ENCODE peak calls at places on chromosomes 4 and X, in seven cellular contexts. Z is A549, V is ovary, L is progenitor cell of endocrine pancreas, F is psoas muscle, R is foreskin fibroblast, H is fibroblast of pulmonary artery. C is an unnamed sample.

GRCh38 chr4:141926414-141926813 is 290.0 kb downstream of the IL15 start:
- DNase-seq in R (no peak), V (no peak), F (no peak), L (no peak), H (no peak), Z (no peak), C (no peak)

GRCh38 chr4:3827616-3828492 is 61.7 kb downstream of the ADRA2C start:
- DNase-seq in H (peak), V (peak), R (peak), L (no peak), F (peak), Z (peak), C (no peak)

GRCh38 chr4:7827566-7827965 is 112.1 kb downstream of the AFAP1 start:
- DNase-seq in R (no peak), H (no peak), F (no peak), V (no peak), L (no peak), Z (no peak), C (no peak)

GRCh38 chr4:183200453-183200852 is 101.4 kb downstream of the WWC2 start:
- DNase-seq in V (peak), L (no peak), F (peak), R (peak), Z (peak), H (peak), C (peak)

GRCh38 chr4:118389731-118390520 is 37.1 kb upstream of the PRSS12 start:
- DNase-seq in V (no peak), L (no peak), Z (no peak), H (no peak), F (no peak), R (no peak), C (no peak)

GRCh38 chr4:38842998-38843397 is 13.6 kb downstream of the TLR6 start:
- DNase-seq in R (no peak), F (no peak), L (no peak), V (no peak), Z (no peak), H (no peak), C (no peak)

GRCh38 chrX:48663241-48663640 is 20.4 kb upstream of the WAS start:
- DNase-seq in L (no peak), F (no peak), Z (no peak), R (no peak), V (no peak), H (no peak), C (no peak)

GRCh38 chr4:150784305-150784704 is 202.4 kb downstream of the MAB21L2 start:
- DNase-seq in R (no peak), V (no peak), L (no peak), H (no peak), F (no peak), Z (no peak), C (no peak)

GRCh38 chr4:54281060-54281781 is 52.1 kb downstream of the PDGFRA start:
- DNase-seq in Z (peak), R (peak), L (no peak), F (peak), H (peak), V (peak), C (peak)

GRCh38 chr4:87227704-87228560 is 7.5 kb upstream of the KLHL8 start:
- DNase-seq in H (no peak), L (no peak), R (no peak), F (no peak), V (no peak), Z (no peak), C (no peak)

GRCh38 chrX:20639115-20639514 is 372.4 kb upstream of the RPS6KA3 start:
- DNase-seq in L (no peak), H (no peak), F (no peak), V (no peak), R (no peak), Z (no peak), C (no peak)

GRCh38 chr4:111802191-111802590 is 343.1 kb upstream of the FAM241A start:
- DNase-seq in L (no peak), R (peak), V (no peak), F (no peak), Z (no peak), H (peak), C (no peak)

GRCh38 chrX:11908371-11908770 is 150.3 kb downstream of the MSL3 start:
- DNase-seq in L (no peak), V (no peak), Z (peak), H (peak), R (no peak), F (no peak), C (peak)

GRCh38 chrX:35150642-35151239 is 208.1 kb downstream of the FAM47B start:
- DNase-seq in L (no peak), Z (no peak), F (no peak), R (no peak), V (no peak), H (no peak), C (no peak)

GRCh38 chr4:110361921-110362320 is 114.0 kb upstream of the ENPEP start:
- DNase-seq in V (no peak), R (no peak), F (no peak), Z (no peak), L (no peak), H (peak), C (peak)

GRCh38 chr4:84547211-84547610 is 35.7 kb upstream of the CDS1 start:
- DNase-seq in F (no peak), H (peak), L (no peak), R (no peak), Z (no peak), V (no peak), C (no peak)

GRCh38 chr4:69760455-69760854 is at the start of gene SULT1B1:
- DNase-seq in H (peak), V (no peak), Z (no peak), F (no peak), R (peak), L (no peak), C (peak)

GRCh38 chr4:179586460-179586859 is 2144.2 kb upstream of the AGA start:
- DNase-seq in R (no peak), V (no peak), L (no peak), Z (no peak), F (no peak), H (no peak), C (peak)

GRCh38 chr4:184983660-184984356 is 34.5 kb upstream of the HELT start:
- DNase-seq in H (peak), F (peak), Z (peak), R (peak), V (peak), L (no peak), C (peak)
- TF ChIP-seq CTCF in H (peak), F (peak), Z (peak), R (peak), V (no peak), L (no peak), C (peak)

DNA sequence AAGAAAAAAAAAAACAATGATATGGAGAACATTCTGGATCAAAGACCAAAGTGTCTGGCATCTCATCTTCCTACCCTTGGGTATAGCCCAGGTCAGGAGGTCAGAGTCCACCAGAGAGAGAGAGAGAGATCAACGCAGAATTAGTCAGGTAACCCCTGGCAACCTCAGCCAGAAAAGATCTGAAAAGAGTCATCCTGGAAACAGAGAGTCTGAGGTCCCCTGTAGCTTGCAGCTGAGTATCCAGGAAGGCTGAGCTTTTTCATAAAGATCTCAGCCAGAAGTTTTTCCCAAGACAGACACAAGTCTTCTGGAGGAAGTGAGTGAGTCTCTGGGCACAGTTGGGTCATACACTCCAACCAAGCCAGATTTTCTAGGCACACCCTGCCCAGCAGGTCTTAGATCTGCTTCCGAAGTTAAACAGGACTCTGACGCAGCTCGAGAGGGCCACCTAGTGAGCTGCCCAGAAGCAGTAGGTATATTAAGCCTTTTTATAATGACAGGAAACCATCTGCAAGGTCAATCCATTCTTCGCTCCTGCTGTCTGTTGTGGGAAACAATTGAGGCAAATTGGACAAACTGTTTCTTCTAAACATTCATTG is 35.7 kb downstream of the ACE2 start:
- DNase-seq in V (peak), L (peak), F (peak), H (peak), Z (peak), R (peak), C (peak)
- TF ChIP-seq CTCF in V (peak), L (peak), F (peak), H (peak), Z (peak), R (peak), C (peak)

GRCh38 chrX:140697618-140698017 is 11.9 kb upstream of the LINC00632 start:
- DNase-seq in H (no peak), Z (no peak), L (no peak), R (no peak), F (no peak), V (no peak), C (no peak)
- TF ChIP-seq CTCF in H (no peak), Z (no peak), L (peak), R (no peak), F (no peak), V (no peak), C (peak)

DNA sequence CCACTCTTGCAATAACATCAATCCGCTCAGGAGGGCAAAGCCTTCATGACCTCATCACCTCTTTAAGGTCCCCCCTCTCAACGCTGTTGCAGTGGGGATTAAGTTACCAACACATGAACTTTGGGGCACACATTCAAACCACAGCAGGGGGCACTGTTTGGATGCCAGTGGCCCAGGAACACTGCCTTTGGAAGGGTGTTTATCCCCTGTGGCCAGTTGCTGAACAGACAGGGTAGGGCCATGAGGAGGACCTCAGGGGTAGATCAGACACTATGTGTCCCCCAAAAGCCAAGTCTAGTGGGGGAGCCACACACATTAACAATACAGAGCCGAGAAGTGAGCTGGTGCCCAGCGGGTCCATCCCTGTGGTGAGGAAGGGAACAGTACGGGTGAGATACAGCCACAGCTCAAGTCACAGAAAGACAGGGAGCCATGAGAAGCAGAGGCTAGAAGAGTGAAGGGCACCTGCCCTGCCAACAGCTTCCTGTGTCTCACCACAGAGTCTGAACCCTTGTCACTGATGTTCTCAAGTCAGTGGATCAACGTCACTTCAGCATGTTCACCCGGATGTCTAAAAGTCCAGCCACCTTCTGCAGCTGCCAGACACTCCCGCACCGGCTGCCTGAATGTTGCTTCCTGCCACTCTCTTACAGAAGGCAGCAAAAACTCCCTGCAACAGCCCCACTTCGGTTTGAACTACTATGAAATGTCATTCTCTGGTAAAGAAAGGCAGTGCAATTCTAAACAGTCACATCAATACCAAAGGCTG is 19.9 kb upstream of the MXD4 start:
- DNase-seq in H (peak), F (no peak), V (no peak), R (no peak), Z (no peak), L (no peak), C (no peak)
- TF ChIP-seq CTCF in H (peak), F (no peak), V (no peak), R (no peak), Z (no peak), L (peak), C (peak)